ENCODE peak calls at places on chromosomes 12 and 14, in eight cellular contexts. F is fibroblast of lung, E is HCT116, G is GM23248, Z is GM23338, J is PC-9, L is PC-3, W is SK-N-MC. T is an unnamed sample.

GRCh38 chr12:337039-337438 is 52.1 kb downstream of the KDM5A start:
- DNase-seq in F (no peak), E (no peak), G (no peak), Z (no peak), J (no peak), L (no peak), W (no peak), T (no peak)

GRCh38 chr12:22687677-22688076 is 62.7 kb downstream of the ETNK1 start:
- DNase-seq in F (peak; percentile 86), E (no peak), G (peak; percentile 79), Z (no peak), J (no peak), L (peak; percentile 39), W (no peak), T (peak; percentile 90)

GRCh38 chr14:21136024-21136423 is 19.8 kb downstream of the OR5AU1 start:
- DNase-seq in F (peak; percentile 11), E (peak; percentile 3), G (peak; percentile 41), Z (peak; percentile 36), J (peak; percentile 36), L (peak; percentile 16), W (no peak), T (peak; percentile 21)

GRCh38 chr12:24360907-24361306 is 411.4 kb upstream of the SOX5 start:
- DNase-seq in F (peak; percentile 39), E (no peak), G (no peak), Z (no peak), J (no peak), L (no peak), W (no peak), T (no peak)

GRCh38 chr12:3416670-3417069 is 74.3 kb upstream of the PRMT8 start:
- DNase-seq in F (no peak), E (no peak), G (no peak), Z (no peak), J (no peak), L (no peak), W (no peak), T (no peak)

GRCh38 chr12:75722714-75723200 is 211.3 kb upstream of the KRR1 start:
- DNase-seq in F (peak; percentile 95), E (peak; percentile 77), G (peak; percentile 97), Z (no peak), J (no peak), L (peak; percentile 88), W (peak; percentile 62), T (peak; percentile 95)

GRCh38 chr14:103177376-103177775 is 54.1 kb downstream of the TNFAIP2 start:
- DNase-seq in F (no peak), E (no peak), G (no peak), Z (no peak), J (no peak), L (no peak), W (no peak), T (no peak)

GRCh38 chr12:4690760-4691159 is 29.4 kb upstream of the GALNT8 start:
- DNase-seq in F (no peak), E (no peak), G (no peak), Z (no peak), J (no peak), L (no peak), W (no peak), T (no peak)

GRCh38 chr12:87491089-87491488 is 538.1 kb downstream of the C12orf50 start:
- DNase-seq in F (no peak), E (no peak), G (no peak), Z (no peak), J (no peak), L (no peak), W (no peak), T (no peak)

GRCh38 chr12:71063087-71063486 is 94.7 kb downstream of the TSPAN8 start:
- DNase-seq in F (no peak), E (no peak), G (no peak), Z (no peak), J (no peak), L (peak; percentile 26), W (no peak), T (no peak)

GRCh38 chr14:80845877-80846276 is 95.7 kb downstream of the CEP128 start:
- DNase-seq in F (no peak), E (no peak), G (no peak), Z (no peak), J (no peak), L (peak; percentile 61), W (no peak), T (no peak)

GRCh38 chr12:122590990-122591389 is 63.9 kb downstream of the KNTC1 start:
- DNase-seq in F (no peak), E (no peak), G (no peak), Z (no peak), J (no peak), L (no peak), W (no peak), T (no peak)

GRCh38 chr12:101076940-101077351 is 133.1 kb downstream of the SLC5A8 start:
- DNase-seq in F (peak; percentile 46), E (no peak), G (peak; percentile 58), Z (no peak), J (no peak), L (no peak), W (no peak), T (no peak)

GRCh38 chr12:124491856-124492420 is 75.5 kb downstream of the NCOR2 start:
- DNase-seq in F (no peak), E (no peak), G (no peak), Z (no peak), J (no peak), L (no peak), W (no peak), T (no peak)

GRCh38 chr14:32623300-32624093 is 294.4 kb downstream of the AKAP6 start:
- DNase-seq in F (peak; percentile 41), E (no peak), G (peak; percentile 72), Z (no peak), J (no peak), L (peak; percentile 69), W (no peak), T (no peak)

GRCh38 chr14:87102979-87103378 is 890.0 kb downstream of the GALC start:
- DNase-seq in F (peak; percentile 30), E (no peak), G (no peak), Z (no peak), J (no peak), L (no peak), W (no peak), T (no peak)

DNA sequence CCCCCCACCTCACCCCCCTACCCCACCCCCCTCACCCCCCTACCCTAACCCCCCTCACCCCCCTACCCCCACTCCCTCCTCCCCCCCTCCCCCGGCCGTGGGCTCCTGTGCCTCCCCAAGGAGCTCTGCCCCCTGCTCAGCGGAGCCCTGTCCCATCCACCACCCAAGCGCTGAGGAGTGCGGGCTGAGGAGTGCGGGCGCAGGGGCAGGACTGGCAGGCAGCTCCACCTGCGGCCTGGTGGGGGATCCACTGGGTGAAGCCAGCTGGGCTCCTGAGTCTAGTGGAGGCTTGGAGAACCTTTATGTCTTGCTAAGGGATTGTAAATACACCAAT is 2.3 kb upstream of the JPH4 start:
- DNase-seq in F (no peak), E (peak; percentile 43), G (no peak), Z (peak; percentile 72), J (no peak), L (no peak), W (no peak), T (no peak)
- H3K4me3 ChIP-seq in F (no peak overlapping the region), E (no peak overlapping the region), G (no peak overlapping the region), Z (no peak overlapping the region), J (no peak overlapping the region), L (no peak overlapping the region), W (no peak overlapping the region), T (no peak overlapping the region)

DNA sequence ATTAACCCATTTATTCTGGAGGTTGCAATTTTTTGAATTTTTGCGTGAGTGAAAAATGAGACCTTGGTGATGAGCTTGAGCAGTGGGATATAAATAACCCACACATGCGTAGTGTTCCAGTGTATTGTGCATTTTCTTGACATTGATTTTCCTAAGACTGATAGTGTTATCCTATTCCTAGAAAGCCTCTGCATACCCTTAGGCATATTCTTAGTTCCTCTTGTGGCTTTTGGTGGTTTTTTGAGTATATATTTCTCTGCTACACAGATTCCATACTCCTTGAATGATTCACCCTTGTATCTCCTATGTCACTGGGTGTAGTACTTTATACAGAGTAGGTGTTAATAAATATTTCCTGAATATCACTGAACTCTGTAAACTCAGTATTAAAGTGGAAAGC is 363.4 kb upstream of the PDE3A start:
- DNase-seq in F (peak; percentile 42), E (no peak), G (peak; percentile 45), Z (no peak), J (no peak), L (no peak), W (no peak), T (no peak)
- TF ChIP-seq EZH2 in F (no peak), E (no peak), G (no peak), Z (no peak), J (no peak), L (no peak), W (no peak), T (no peak)

GRCh38 chr14:68282479-68283377 is 463.1 kb downstream of the RAD51B start:
- DNase-seq in F (no peak), E (no peak), G (no peak), Z (no peak), J (no peak), L (no peak), W (no peak), T (no peak)
- H3K4me3 ChIP-seq in F (no peak overlapping the region), E (no peak overlapping the region), G (no peak overlapping the region), Z (no peak overlapping the region), J (no peak overlapping the region), L (no peak overlapping the region), W (no peak overlapping the region), T (no peak overlapping the region)

GRCh38 chr14:100567009-100567876 is 20.0 kb downstream of the BEGAIN start:
- DNase-seq in F (no peak), E (no peak), G (no peak), Z (peak; percentile 65), J (no peak), L (no peak), W (no peak), T (no peak)

GRCh38 chr14:100569734-100570251 is 17.4 kb downstream of the BEGAIN start:
- DNase-seq in F (no peak), E (no peak), G (no peak), Z (no peak), J (no peak), L (no peak), W (no peak), T (no peak)

GRCh38 chr14:100567877-100568163 is 19.4 kb downstream of the BEGAIN start:
- DNase-seq in F (no peak), E (no peak), G (peak; percentile 22), Z (no peak), J (no peak), L (no peak), W (no peak), T (no peak)

GRCh38 chr14:100568998-100569733 is 18.1 kb downstream of the BEGAIN start:
- DNase-seq in F (peak; percentile 25), E (no peak), G (peak; percentile 19), Z (no peak), J (no peak), L (no peak), W (no peak), T (no peak)

DNA sequence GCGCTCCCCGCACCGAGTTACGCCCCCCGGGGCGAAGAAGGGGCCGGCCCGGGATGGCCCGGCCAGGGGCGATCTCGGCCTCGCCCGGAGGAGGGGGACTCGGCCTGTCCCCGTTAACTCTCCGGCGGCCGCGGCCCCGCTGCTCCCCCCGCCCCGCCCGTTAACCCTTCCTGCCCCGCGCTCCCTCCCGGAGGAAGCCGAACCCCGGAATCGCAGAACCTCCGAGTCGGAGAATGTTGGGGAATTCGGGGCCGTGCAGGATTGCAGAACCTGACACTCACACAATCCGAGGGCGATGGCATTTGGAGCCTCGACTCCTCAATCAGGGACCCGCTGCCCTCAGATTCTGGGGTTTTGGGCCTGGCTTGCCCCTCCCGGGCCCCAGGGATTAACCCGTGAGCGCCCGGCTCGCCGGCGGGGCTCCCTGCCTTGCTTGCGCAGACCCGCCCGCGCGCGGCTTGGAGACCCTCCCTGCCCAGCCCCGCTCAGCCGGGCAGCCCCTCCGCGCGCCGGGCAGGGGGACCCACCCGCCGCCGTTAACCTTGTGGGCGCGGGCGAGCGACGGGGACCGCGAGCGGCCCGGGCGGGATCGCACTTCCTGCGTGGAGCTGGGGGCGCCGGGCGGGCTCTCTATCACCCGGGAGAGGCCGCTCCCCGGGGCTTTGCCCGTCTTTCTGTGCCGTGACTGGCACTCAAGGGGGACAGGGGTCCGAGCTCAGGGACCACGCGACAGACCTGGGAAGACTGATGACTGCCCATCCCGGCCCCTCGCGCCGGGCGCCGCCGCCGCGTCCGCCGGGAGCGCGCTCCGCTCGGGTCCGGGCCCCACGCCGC is 18.8 kb downstream of the BEGAIN start:
- DNase-seq in F (no peak), E (no peak), G (peak; percentile 33), Z (peak; percentile 65), J (no peak), L (no peak), W (no peak), T (no peak)
- TF ChIP-seq EZH2 in F (peak; percentile 94), E (no peak), G (peak; percentile 99), Z (peak; percentile 78), J (no peak), L (peak; percentile 99), W (peak; percentile 100), T (peak; percentile 98)

T was measured in endothelial cell of umbilical vein.